ENCODE peak calls at places on chromosomes 3 and 15, in ten cellular contexts. G is T-helper 17 cell, X is cardiac fibroblast, I is GM12865, T is HT-29, V is putamen, H is nucleus accumbens, Z is fibroblast of gingiva, L is pancreas, P is pulmonary artery endothelial cell. K is an unnamed sample.

GRCh38 chr3:43161684-43162512 is 56.0 kb upstream of the POMGNT2 start:
- DNase-seq in G (no peak), Z (peak), L (no peak), I (peak), T (peak), V (peak), X (peak), H (no peak), P (peak), K (peak)

GRCh38 chr15:48984811-48985352 is 21.2 kb upstream of the SHC4 start:
- DNase-seq in Z (peak), V (no peak), L (no peak), T (no peak), P (no peak), G (no peak), X (no peak), H (no peak), I (no peak), K (no peak)

GRCh38 chr3:191412764-191413163 is 48.2 kb upstream of the PYDC2 start:
- DNase-seq in V (no peak), Z (peak), T (no peak), P (peak), I (no peak), G (no peak), L (no peak), H (no peak), X (peak), K (peak)

GRCh38 chr15:29039466-29040366 is 153.9 kb downstream of the APBA2 start:
- DNase-seq in X (no peak), I (peak), V (no peak), L (no peak), G (no peak), P (no peak), T (no peak), H (no peak), Z (no peak), K (no peak)

GRCh38 chr3:126267169-126267975 is 87.0 kb upstream of the ALDH1L1 start:
- DNase-seq in L (peak), X (peak), I (no peak), G (no peak), T (peak), Z (peak), H (no peak), V (peak), P (peak), K (peak)

GRCh38 chr3:192887701-192888100 is 30.0 kb downstream of the MB21D2 start:
- DNase-seq in L (no peak), H (no peak), I (peak), P (no peak), G (no peak), V (no peak), T (no peak), X (no peak), Z (no peak), K (no peak)

GRCh38 chr3:188153498-188153948 is 434 bp upstream of the LPP start:
- DNase-seq in P (peak), L (peak), Z (peak), X (peak), I (no peak), V (peak), T (peak), G (peak), H (peak), K (peak)

GRCh38 chr3:97793415-97794019 is 28.3 kb upstream of the CRYBG3 start:
- DNase-seq in T (peak), P (no peak), I (peak), Z (peak), V (peak), X (peak), L (no peak), H (no peak), G (no peak), K (peak)

GRCh38 chr3:3666664-3667063 is 132.6 kb upstream of the LRRN1 start:
- DNase-seq in H (no peak), T (no peak), Z (no peak), P (no peak), G (no peak), L (no peak), I (peak), V (no peak), X (no peak), K (no peak)

GRCh38 chr15:60536314-60536713 is 57.4 kb upstream of the ICE2 start:
- DNase-seq in V (no peak), T (no peak), G (no peak), P (no peak), L (no peak), H (no peak), Z (no peak), I (no peak), X (no peak), K (no peak)

GRCh38 chr15:49918106-49918505 is 200.9 kb downstream of the ATP8B4 start:
- DNase-seq in V (no peak), X (peak), T (no peak), H (no peak), P (no peak), L (no peak), I (no peak), G (no peak), Z (no peak), K (no peak)

GRCh38 chr15:75809986-75810750 is 33.1 kb upstream of the UBE2Q2 start:
- DNase-seq in X (peak), L (no peak), V (no peak), I (peak), Z (no peak), T (peak), G (no peak), H (no peak), P (no peak), K (peak)

GRCh38 chr3:119296723-119297122 is 2.5 kb downstream of the ARHGAP31 start:
- DNase-seq in L (no peak), T (no peak), I (no peak), G (no peak), P (no peak), X (no peak), V (no peak), Z (no peak), H (no peak), K (no peak)

GRCh38 chr15:75194397-75194796 is 7.3 kb upstream of the C15orf39 start:
- DNase-seq in I (no peak), L (no peak), Z (no peak), G (no peak), X (no peak), T (no peak), V (no peak), H (no peak), P (no peak), K (no peak)

GRCh38 chr3:127655641-127656040 is 17.1 kb upstream of the ABTB1 start:
- DNase-seq in P (no peak), V (no peak), G (no peak), Z (peak), I (no peak), H (no peak), X (peak), L (no peak), T (no peak), K (peak)

GRCh38 chr3:134357914-134358811 is 16.1 kb downstream of the AMOTL2 start:
- DNase-seq in L (peak), Z (peak), X (peak), I (peak), H (no peak), G (no peak), T (peak), V (no peak), P (no peak), K (peak)

GRCh38 chr3:50364573-50365079 is 5.3 kb upstream of the TMEM115 start:
- DNase-seq in Z (no peak), H (no peak), L (no peak), G (no peak), I (no peak), T (peak), V (no peak), P (no peak), X (no peak), K (no peak)

GRCh38 chr3:126340943-126341754 is 16.1 kb downstream of the KLF15 start:
- DNase-seq in V (no peak), L (peak), X (no peak), G (peak), T (no peak), P (no peak), Z (no peak), H (no peak), I (no peak), K (no peak)